ENCODE peak calls at places on chromosomes 16 and 17, in five cellular contexts. X is PC-9, V is GM23248, Q is BJ, F is fibroblast of lung. A is an unnamed sample.

GRCh38 chr17:44203731-44204452 is 4.2 kb upstream of the ATXN7L3 start:
- DNase-seq in X (peak; percentile 50), V (peak; percentile 74), Q (no peak), F (peak; percentile 72), A (peak; percentile 37)

GRCh38 chr16:88295526-88296436 is 87.0 kb upstream of the ZNF469 start:
- DNase-seq in X (no peak), V (no peak), Q (no peak), F (no peak), A (no peak)

GRCh38 chr17:16989953-16990860 is 18.3 kb upstream of the TNFRSF13B start:
- DNase-seq in X (no peak), V (peak; percentile 78), Q (peak; percentile 26), F (no peak), A (no peak)

GRCh38 chr17:17205368-17206148 is 575 bp downstream of the PLD6 start:
- DNase-seq in X (peak; percentile 51), V (peak; percentile 88), Q (no peak), F (peak; percentile 33), A (peak; percentile 44)

GRCh38 chr16:75319513-75320401 is 68.3 kb upstream of the BCAR1 start:
- DNase-seq in X (no peak), V (peak; percentile 93), Q (peak; percentile 81), F (peak; percentile 82), A (peak; percentile 17)

GRCh38 chr17:78947235-78948153 is 22.3 kb upstream of the TIMP2 start:
- DNase-seq in X (no peak), V (no peak), Q (no peak), F (no peak), A (peak; percentile 15)

GRCh38 chr17:51028176-51028863 is 92.3 kb downstream of the SPAG9 start:
- DNase-seq in X (no peak), V (peak; percentile 45), Q (no peak), F (no peak), A (no peak)

GRCh38 chr16:82741073-82741615 is 114.4 kb downstream of the CDH13 start:
- DNase-seq in X (no peak), V (no peak), Q (no peak), F (no peak), A (peak; percentile 10)

GRCh38 chr17:29080323-29080722 is 37.4 kb downstream of the PIPOX start:
- DNase-seq in X (no peak), V (no peak), Q (no peak), F (no peak), A (no peak)

GRCh38 chr17:44198721-44199552 is 747 bp downstream of the ATXN7L3 start:
- DNase-seq in X (no peak), V (peak; percentile 76), Q (no peak), F (peak; percentile 59), A (peak; percentile 29)

GRCh38 chr17:31216053-31216751 is 80.8 kb downstream of the OMG start:
- DNase-seq in X (peak; percentile 53), V (peak; percentile 87), Q (peak; percentile 96), F (peak; percentile 89), A (peak; percentile 55)

GRCh38 chr17:40497704-40498103 is 3.7 kb downstream of the TNS4 start:
- DNase-seq in X (peak; percentile 55), V (peak; percentile 90), Q (no peak), F (peak; percentile 46), A (peak; percentile 85)
- H3K36me3 ChIP-seq in X (peaks cover 16% of the 10 kb centered on the region), V (no peaks in the 10 kb centered on the region), Q (no peaks in the 10 kb centered on the region), F (no peaks in the 10 kb centered on the region), A (peaks cover 44% of the 10 kb centered on the region)

DNA sequence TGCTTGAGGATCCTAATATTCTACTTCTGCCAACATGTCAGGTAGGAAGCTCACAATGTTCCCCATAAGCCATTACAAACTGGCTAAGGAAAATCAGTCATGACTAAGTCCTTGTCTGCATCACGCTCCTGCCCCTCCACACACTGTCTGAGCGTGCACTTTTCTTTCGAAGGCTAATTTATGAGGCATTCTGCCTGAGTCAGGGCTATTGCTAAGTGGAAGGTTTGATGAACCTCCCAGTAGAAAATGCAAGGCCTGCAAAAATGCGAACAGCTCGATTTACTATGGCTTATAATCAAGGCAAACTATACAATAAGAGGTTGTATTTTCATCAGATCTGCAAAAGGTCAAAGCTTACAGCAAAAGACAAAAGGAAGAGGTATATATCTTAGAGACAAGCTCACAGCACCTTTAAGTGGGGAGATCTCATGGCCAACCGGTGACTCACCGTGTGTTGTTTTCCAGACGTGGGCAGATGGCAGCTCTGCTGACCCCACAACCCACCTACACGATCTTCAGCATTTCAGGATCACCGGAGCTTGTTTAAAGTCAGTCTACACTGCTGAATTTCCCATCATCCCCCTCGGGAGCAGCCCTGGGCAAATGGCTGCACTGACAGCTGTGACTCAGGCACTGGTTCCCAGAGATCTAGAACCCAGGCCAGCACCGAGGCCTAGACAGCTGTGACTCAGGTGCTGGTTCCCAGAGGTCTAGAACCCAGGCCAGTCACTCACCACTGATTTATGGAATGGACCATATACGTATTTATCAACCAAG is 26.1 kb downstream of the MEAK7 start:
- DNase-seq in X (no peak), V (peak; percentile 93), Q (peak; percentile 60), F (peak; percentile 47), A (peak; percentile 70)
- H3K36me3 ChIP-seq in X (peaks cover 13% of the 10 kb centered on the region), V (peaks cover 8% of the 10 kb centered on the region), Q (peaks cover 25% of the 10 kb centered on the region), F (peaks cover 14% of the 10 kb centered on the region), A (peaks cover 21% of the 10 kb centered on the region)

GRCh38 chr16:67068212-67068753 is 39.3 kb downstream of the CBFB start:
- DNase-seq in X (peak; percentile 37), V (peak; percentile 53), Q (no peak), F (peak; percentile 28), A (peak; percentile 41)
- H3K36me3 ChIP-seq in X (peaks cover 17% of the 10 kb centered on the region), V (peaks cover 33% of the 10 kb centered on the region), Q (peaks cover 10% of the 10 kb centered on the region), F (peaks cover 2% of the 10 kb centered on the region), A (peaks cover 4% of the 10 kb centered on the region)

DNA sequence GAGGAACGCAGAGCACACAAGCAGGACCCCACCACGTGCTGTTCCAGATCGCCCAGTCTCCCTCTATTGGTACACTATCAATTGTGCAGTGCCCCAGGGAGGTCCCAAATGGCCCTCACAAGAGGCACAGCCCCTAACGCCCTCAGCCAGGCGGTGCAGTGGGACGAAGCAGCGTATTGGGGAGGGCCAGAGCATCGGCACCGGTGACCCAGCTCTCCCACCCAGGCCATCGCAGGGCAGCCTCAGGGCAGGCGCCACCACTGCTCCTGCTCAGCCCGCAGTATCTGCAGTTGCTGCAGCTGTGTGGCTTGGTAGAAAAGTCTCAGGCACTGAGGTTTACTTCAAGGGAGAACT is 5.9 kb upstream of the FAAP100 start:
- DNase-seq in X (no peak), V (no peak), Q (no peak), F (no peak), A (no peak)
- H3K36me3 ChIP-seq in X (no peaks in the 10 kb centered on the region), V (peaks cover 21% of the 10 kb centered on the region), Q (peaks cover 24% of the 10 kb centered on the region), F (peaks cover 25% of the 10 kb centered on the region), A (peaks cover 21% of the 10 kb centered on the region)

GRCh38 chr17:36583787-36584186 is 7.9 kb upstream of the DHRS11 start:
- DNase-seq in X (no peak), V (no peak), Q (no peak), F (no peak), A (no peak)

GRCh38 chr17:36575028-36575427 is 16.7 kb upstream of the DHRS11 start:
- DNase-seq in X (no peak), V (no peak), Q (no peak), F (no peak), A (no peak)

GRCh38 chr17:36578671-36579070 is 13.0 kb upstream of the DHRS11 start:
- DNase-seq in X (no peak), V (peak; percentile 61), Q (no peak), F (no peak), A (no peak)
- H3K36me3 ChIP-seq in X (peaks cover 37% of the 10 kb centered on the region), V (peaks cover 74% of the 10 kb centered on the region), Q (peaks cover 17% of the 10 kb centered on the region), F (peaks cover 6% of the 10 kb centered on the region), A (peaks cover 14% of the 10 kb centered on the region)